ENCODE peak calls at places on chromosomes 16 and 17, in six cellular contexts. P, A, R, T, J and X are unnamed samples.
A peak's percentile ranks its signal among the peaks of the same experiment; 100 is the strongest.

GRCh38 chr16:28280881-28281836 is 11.2 kb upstream of the SBK1 start:
- DNase-seq in J (no peak), P (no peak), T (no peak), R (no peak), A (no peak), X (no peak)

GRCh38 chr17:44083250-44083849 is 12.8 kb downstream of the G6PC3 start:
- DNase-seq in A (peak; percentile 32), T (no peak), R (no peak), J (no peak), P (no peak), X (no peak)

GRCh38 chr16:11871193-11871592 is 19.9 kb upstream of the RSL1D1 start:
- DNase-seq in A (no peak), R (peak; percentile 48), T (no peak), J (no peak), P (peak; percentile 59), X (peak; percentile 49)

GRCh38 chr16:89330177-89330856 is 112.8 kb downstream of the ZNF778 start:
- DNase-seq in T (no peak), A (no peak), P (peak; percentile 73), J (no peak), R (peak; percentile 36), X (no peak)

GRCh38 chr17:7561028-7561575 is 617 bp upstream of the SENP3 start:
- DNase-seq in R (peak; percentile 89), P (peak; percentile 89), J (peak; percentile 99), A (peak; percentile 93), T (no peak), X (peak; percentile 75)

GRCh38 chr17:76946772-76947135 is 78.5 kb downstream of the MGAT5B start:
- DNase-seq in J (no peak), P (no peak), R (no peak), T (no peak), A (no peak), X (no peak)

GRCh38 chr16:678858-679807 is 1.1 kb upstream of the STUB1 start:
- DNase-seq in T (no peak), A (peak; percentile 66), R (peak; percentile 66), P (peak; percentile 56), J (peak; percentile 94), X (peak; percentile 38)

GRCh38 chr16:84467256-84467655 is 37.2 kb downstream of the MEAK7 start:
- DNase-seq in R (no peak), T (no peak), P (no peak), A (no peak), J (no peak), X (no peak)

GRCh38 chr17:17398188-17398927 is 78.4 kb upstream of the MED9 start:
- DNase-seq in P (no peak), T (no peak), A (no peak), J (peak; percentile 92), R (peak; percentile 69), X (peak; percentile 68)

GRCh38 chr17:48624544-48625501 is 1.3 kb downstream of the HOXB9 start:
- DNase-seq in A (no peak), T (no peak), P (no peak), J (no peak), R (no peak), X (peak; percentile 47)

GRCh38 chr17:49121696-49122292 is 10.8 kb upstream of the B4GALNT2 start:
- DNase-seq in R (no peak), P (no peak), J (no peak), T (no peak), A (no peak), X (no peak)

GRCh38 chr17:52024296-52024870 is 134.1 kb downstream of the CA10 start:
- DNase-seq in R (peak; percentile 22), A (no peak), P (peak; percentile 3), J (no peak), T (no peak), X (peak; percentile 30)

GRCh38 chr17:13154403-13154802 is 136.6 kb upstream of the ELAC2 start:
- DNase-seq in A (no peak), T (no peak), R (no peak), J (no peak), P (no peak), X (peak; percentile 45)

GRCh38 chr17:6596076-6596475 is 39.7 kb upstream of the PITPNM3 start:
- DNase-seq in A (no peak), J (no peak), T (no peak), P (no peak), R (no peak), X (no peak)

GRCh38 chr17:62718420-62718819 is 89.7 kb downstream of the MARCHF10 start:
- DNase-seq in P (peak; percentile 75), A (no peak), R (peak; percentile 67), T (no peak), J (peak; percentile 56), X (peak; percentile 62)

GRCh38 chr16:67287960-67288359 is 8.6 kb downstream of the PLEKHG4 start:
- DNase-seq in P (no peak), J (no peak), R (no peak), A (no peak), T (no peak), X (no peak)

GRCh38 chr16:16067127-16067526 is 117.7 kb downstream of the ABCC1 start:
- DNase-seq in R (no peak), T (peak; percentile 73), J (no peak), P (no peak), A (no peak), X (peak; percentile 90)

GRCh38 chr17:74823176-74823495 is 36.5 kb downstream of the GRIN2C start:
- DNase-seq in P (no peak), R (no peak), T (no peak), J (no peak), A (no peak), X (no peak)

GRCh38 chr17:19716108-19717030 is at the start of gene SLC47A2:
- DNase-seq in T (no peak), A (no peak), J (peak; percentile 62), P (no peak), R (no peak), X (no peak)

GRCh38 chr17:7023576-7024401 is 939 bp downstream of the BCL6B start:
- DNase-seq in T (no peak), R (peak; percentile 93), J (peak; percentile 99), A (peak; percentile 94), P (peak; percentile 92), X (peak; percentile 72)

GRCh38 chr16:11310997-11311561 is 29.9 kb upstream of the PRM1 start:
- DNase-seq in A (peak; percentile 93), T (no peak), R (no peak), J (no peak), P (no peak), X (no peak)

GRCh38 chr16:88309174-88309904 is 73.4 kb upstream of the ZNF469 start:
- DNase-seq in A (no peak), J (no peak), P (no peak), R (no peak), T (no peak), X (no peak)

GRCh38 chr17:63699638-63700527 is at the start of gene LIMD2:
- DNase-seq in P (no peak), R (peak; percentile 55), J (peak; percentile 91), T (no peak), A (peak; percentile 88), X (peak; percentile 20)

GRCh38 chr17:78798695-78799559 is 16.9 kb upstream of the CYTH1 start:
- DNase-seq in J (no peak), T (no peak), P (peak; percentile 47), R (peak; percentile 38), A (peak; percentile 52), X (peak; percentile 26)

GRCh38 chr16:86808863-86809444 is 230.6 kb downstream of the FOXL1 start:
- DNase-seq in J (no peak), R (no peak), T (no peak), A (no peak), P (no peak), X (no peak)

GRCh38 chr17:68196394-68197090 is 51.3 kb upstream of the AMZ2 start:
- DNase-seq in J (no peak), R (no peak), P (no peak), T (no peak), A (no peak), X (no peak)

GRCh38 chr16:31476305-31477219 is 4.6 kb downstream of the TGFB1I1 start:
- DNase-seq in J (peak; percentile 95), T (no peak), A (peak; percentile 75), R (no peak), P (no peak), X (no peak)

DNA sequence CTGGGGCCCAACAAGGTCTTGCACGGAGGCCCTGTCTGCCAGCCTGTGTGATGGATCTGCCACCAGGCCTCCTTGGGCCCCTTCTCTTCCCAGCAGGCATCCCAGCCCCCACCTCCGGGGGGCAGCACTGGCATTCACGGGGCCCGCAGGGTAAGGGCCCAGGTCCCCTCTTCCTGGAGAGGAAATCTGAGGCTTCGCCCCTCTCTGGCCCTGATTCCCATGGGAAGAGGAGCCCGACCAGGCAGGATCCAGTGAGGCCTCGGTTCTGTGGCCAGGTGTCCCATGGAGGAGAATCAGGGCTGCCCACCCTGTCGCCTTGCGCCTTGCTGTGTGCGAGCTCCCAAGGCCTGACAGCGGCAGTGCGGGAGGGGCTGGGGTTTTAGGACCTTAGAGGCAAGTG is 48.4 kb downstream of the PDPK1 start:
- DNase-seq in J (peak; percentile 76), R (no peak), P (no peak), T (no peak), A (no peak), X (no peak)
- TF ChIP-seq CTCF in J (no peak), R (peak; percentile 21), P (peak; percentile 37), T (peak; percentile 9), A (peak; percentile 12), X (no peak)

DNA sequence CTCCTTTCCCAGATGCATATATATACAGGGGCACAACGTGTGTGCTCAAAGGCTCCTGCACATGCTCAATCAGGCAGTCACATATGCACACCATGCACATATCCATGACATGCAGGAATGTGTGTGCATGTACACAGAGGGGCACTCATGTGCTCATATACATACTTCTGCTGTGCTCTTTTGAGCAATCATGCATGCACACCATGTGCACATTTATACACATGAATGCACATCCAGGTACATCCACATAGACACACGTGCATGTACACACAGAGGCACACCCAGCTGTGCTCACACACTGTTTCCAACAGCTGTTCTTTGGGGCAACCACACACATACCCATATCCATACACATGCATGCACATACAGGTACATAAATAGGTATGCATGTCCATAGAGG is 165.3 kb downstream of the SALL1 start:
- DNase-seq in T (no peak), J (no peak), R (no peak), A (no peak), P (no peak), X (no peak)
- H3K4me3 ChIP-seq in T (no peak overlapping the region), J (no peak overlapping the region), R (no peak overlapping the region), A (no peak overlapping the region), P (no peak overlapping the region), X (no peak overlapping the region)

GRCh38 chr17:71084838-71085237 is 915.5 kb downstream of the KCNJ2 start:
- DNase-seq in A (no peak), T (no peak), J (no peak), R (no peak), P (no peak), X (no peak)

GRCh38 chr17:71081666-71082065 is 912.3 kb downstream of the KCNJ2 start:
- DNase-seq in R (no peak), A (no peak), T (no peak), J (no peak), P (no peak), X (no peak)

GRCh38 chr17:71080937-71081336 is 911.6 kb downstream of the KCNJ2 start:
- DNase-seq in P (no peak), J (no peak), A (no peak), R (no peak), T (no peak), X (no peak)

GRCh38 chr17:71085238-71086033 is 916.1 kb downstream of the KCNJ2 start:
- DNase-seq in T (no peak), A (peak; percentile 34), J (no peak), P (no peak), R (peak; percentile 19), X (peak; percentile 16)

GRCh38 chr17:71084219-71084618 is 914.9 kb downstream of the KCNJ2 start:
- DNase-seq in J (no peak), P (peak; percentile 42), T (no peak), R (peak; percentile 66), A (peak; percentile 26), X (peak; percentile 16)
- TF ChIP-seq CTCF in J (no peak), P (peak; percentile 62), T (peak; percentile 46), R (peak; percentile 61), A (peak; percentile 38), X (peak; percentile 48)

GRCh38 chr17:38746004-38746892 is 1.9 kb downstream of the PCGF2 start:
- DNase-seq in J (no peak), A (no peak), R (no peak), P (no peak), T (no peak), X (no peak)
- H3K4me3 ChIP-seq in J (no peak overlapping the region), A (peak overlapping the region; percentile 75), R (peak overlapping the region; percentile 97), P (peak overlapping the region; percentile 99), T (peak overlapping the region; percentile 94), X (peak overlapping the region; percentile 86)